ENCODE peak calls at places on chromosomes 13 and 19, in ten cellular contexts. H is left ventricle myocardium inferior, C is AG09319, D is mesendoderm, V is suprapubic skin, I is left colon, N is ovary, B is BE2C, L is A549, X is H9. M is an unnamed sample.
A peak's percentile ranks its signal among the peaks of the same experiment; 100 is the strongest.

GRCh38 chr13:104898484-104898883 is 1637.0 kb downstream of the EFNB2 start:
- DNase-seq in H (no peak), C (no peak), D (no peak), V (no peak), I (no peak), N (no peak), B (no peak), L (no peak), X (no peak), M (no peak)

GRCh38 chr13:94228781-94229180 is 250.7 kb downstream of the DCT start:
- DNase-seq in H (no peak), C (no peak), D (no peak), V (no peak), I (no peak), N (no peak), B (no peak), L (no peak), X (no peak), M (no peak)

GRCh38 chr13:47858678-47859050 is 142.4 kb downstream of the SUCLA2 start:
- DNase-seq in H (no peak), C (no peak), D (no peak), V (no peak), I (no peak), N (no peak), B (no peak), L (no peak), X (no peak), M (no peak)

GRCh38 chr13:110819203-110820014 is 95.5 kb downstream of the ANKRD10 start:
- DNase-seq in H (peak; percentile 76), C (peak; percentile 28), D (peak; percentile 79), V (peak; percentile 87), I (peak; percentile 78), N (peak; percentile 82), B (peak; percentile 71), L (peak; percentile 65), X (peak; percentile 84), M (peak; percentile 33)

GRCh38 chr13:40389081-40389641 is 277.3 kb downstream of the FOXO1 start:
- DNase-seq in H (no peak), C (no peak), D (no peak), V (no peak), I (peak; percentile 20), N (no peak), B (no peak), L (no peak), X (no peak), M (no peak)

GRCh38 chr13:75473472-75473871 is 8.5 kb downstream of the TBC1D4 start:
- DNase-seq in H (no peak), C (no peak), D (no peak), V (no peak), I (no peak), N (no peak), B (no peak), L (no peak), X (no peak), M (no peak)

GRCh38 chr13:99432637-99433542 is 68.4 kb upstream of the TM9SF2 start:
- DNase-seq in H (peak; percentile 65), C (no peak), D (peak; percentile 91), V (peak; percentile 85), I (peak; percentile 56), N (peak; percentile 65), B (no peak), L (peak; percentile 61), X (peak; percentile 81), M (no peak)

GRCh38 chr19:38559428-38560401 is 58.0 kb downstream of the MAP4K1 start:
- DNase-seq in H (no peak), C (no peak), D (no peak), V (no peak), I (no peak), N (no peak), B (no peak), L (no peak), X (no peak), M (no peak)

GRCh38 chr19:7918615-7919421 is 1.3 kb upstream of the SNAPC2 start:
- DNase-seq in H (no peak), C (no peak), D (no peak), V (no peak), I (no peak), N (no peak), B (no peak), L (no peak), X (no peak), M (no peak)

GRCh38 chr19:47272448-47273312 is 2.0 kb upstream of the INAFM1 start:
- DNase-seq in H (peak; percentile 52), C (no peak), D (peak; percentile 60), V (no peak), I (peak; percentile 68), N (peak; percentile 78), B (no peak), L (no peak), X (no peak), M (no peak)

GRCh38 chr13:35926859-35927530 is 204.2 kb downstream of the DCLK1 start:
- DNase-seq in H (no peak), C (no peak), D (no peak), V (no peak), I (no peak), N (no peak), B (no peak), L (no peak), X (no peak), M (no peak)

GRCh38 chr19:18041054-18041453 is 33.1 kb downstream of the ARRDC2 start:
- DNase-seq in H (no peak), C (no peak), D (no peak), V (no peak), I (no peak), N (no peak), B (no peak), L (no peak), X (no peak), M (no peak)

GRCh38 chr19:30815889-30816580 is 443.9 kb downstream of the ZNF536 start:
- DNase-seq in H (no peak), C (no peak), D (no peak), V (no peak), I (no peak), N (no peak), B (no peak), L (no peak), X (no peak), M (no peak)